ENCODE peak calls at places on chromosome 10, in ten cellular contexts. O is activated naive CD4-positive, alpha-beta T cell; G is left colon; R is left lobe of liver; S is NCI-H2171; W is anterior cingulate cortex; Y is NCI-H1092 treated with DMSO at 0.1 percent for 48 hours; I is H9; H is cardiac septum; M is amniotic stem cell. D is an unnamed sample.
A peak's percentile ranks its signal among the peaks of the same experiment; 100 is the strongest.

GRCh38 chr10:116364808-116365207 is 40.6 kb downstream of the CCDC172 start:
- DNase-seq in O (no peak), G (no peak), R (no peak), S (no peak), W (no peak), Y (no peak), I (no peak), H (no peak), M (no peak), D (no peak)

GRCh38 chr10:79904671-79905321 is 44.1 kb downstream of the SFTPD start:
- DNase-seq in O (peak; percentile 19), G (peak; percentile 69), R (peak; percentile 72), S (peak; percentile 36), W (peak; percentile 60), Y (peak; percentile 47), I (peak; percentile 71), H (peak; percentile 86), M (no peak), D (peak; percentile 89)

GRCh38 chr10:74921744-74922143 is 95.3 kb downstream of the KAT6B start:
- DNase-seq in O (no peak), G (no peak), R (no peak), S (no peak), W (no peak), Y (peak; percentile 1), I (no peak), H (no peak), M (no peak), D (no peak)

GRCh38 chr10:73965890-73966768 is 31.8 kb upstream of the VCL start:
- DNase-seq in O (no peak), G (peak; percentile 69), R (no peak), S (peak; percentile 56), W (peak; percentile 31), Y (no peak), I (peak; percentile 98), H (peak; percentile 85), M (peak; percentile 95), D (peak; percentile 96)

GRCh38 chr10:102175415-102175814 is 23.2 kb downstream of the NOLC1 start:
- DNase-seq in O (no peak), G (no peak), R (no peak), S (no peak), W (no peak), Y (no peak), I (no peak), H (no peak), M (peak; percentile 26), D (no peak)

GRCh38 chr10:32846974-32847373 is 111.1 kb downstream of the ITGB1 start:
- DNase-seq in O (no peak), G (no peak), R (no peak), S (no peak), W (no peak), Y (no peak), I (no peak), H (no peak), M (no peak), D (no peak)

GRCh38 chr10:72337039-72337629 is 17.6 kb downstream of the DNAJB12 start:
- DNase-seq in O (peak; percentile 64), G (peak; percentile 88), R (peak; percentile 91), S (no peak), W (peak; percentile 71), Y (peak; percentile 68), I (peak; percentile 73), H (peak; percentile 94), M (no peak), D (peak; percentile 93)

GRCh38 chr10:34698979-34699378 is 116.1 kb downstream of the PARD3 start:
- DNase-seq in O (no peak), G (no peak), R (no peak), S (no peak), W (no peak), Y (no peak), I (no peak), H (no peak), M (peak; percentile 22), D (no peak)

GRCh38 chr10:14560274-14560673 is 214.4 kb downstream of the FAM107B start:
- DNase-seq in O (no peak), G (no peak), R (no peak), S (no peak), W (no peak), Y (no peak), I (peak; percentile 75), H (peak; percentile 91), M (no peak), D (no peak)

GRCh38 chr10:23439920-23440875 is 1.3 kb downstream of the OTUD1 start:
- DNase-seq in O (peak; percentile 26), G (peak; percentile 62), R (peak; percentile 59), S (no peak), W (peak; percentile 31), Y (no peak), I (peak; percentile 35), H (no peak), M (no peak), D (no peak)

GRCh38 chr10:114782666-114783065 is 38.9 kb upstream of the FHIP2A start:
- DNase-seq in O (no peak), G (no peak), R (no peak), S (no peak), W (no peak), Y (no peak), I (no peak), H (no peak), M (no peak), D (no peak)